ENCODE peak calls at places on chromosome 15, in six cellular contexts. W is progenitor cell of endocrine pancreas, D is kidney, U is pons, K is NCI-H1092 treated with DMSO at 0.1 percent for 48 hours, Q is HT1080. N is an unnamed sample.

GRCh38 chr15:52787549-52788098 is 2.5 kb downstream of the ONECUT1 start:
- DNase-seq in D (peak), K (no peak), Q (no peak), U (no peak), W (no peak), N (peak)

GRCh38 chr15:88623632-88624031 is 2.5 kb downstream of the AEN start:
- DNase-seq in K (no peak), D (no peak), W (no peak), U (no peak), Q (no peak), N (no peak)

GRCh38 chr15:80561500-80561899 is 133.6 kb upstream of the ABHD17C start:
- DNase-seq in D (no peak), W (no peak), K (no peak), U (no peak), Q (no peak), N (no peak)

GRCh38 chr15:31267161-31268107 is 59.2 kb upstream of the KLF13 start:
- DNase-seq in Q (no peak), U (no peak), D (peak), K (no peak), W (no peak), N (no peak)

GRCh38 chr15:35858707-35859106 is 312.7 kb upstream of the DPH6 start:
- DNase-seq in D (no peak), Q (no peak), K (no peak), W (no peak), U (no peak), N (no peak)

GRCh38 chr15:36882487-36883108 is 217.8 kb downstream of the MEIS2 start:
- DNase-seq in W (no peak), D (no peak), U (no peak), Q (no peak), K (no peak), N (peak)

GRCh38 chr15:66095871-66096710 is 157.5 kb downstream of the MEGF11 start:
- DNase-seq in K (no peak), D (no peak), W (no peak), Q (no peak), U (no peak), N (peak)

GRCh38 chr15:40081691-40082194 is 26.9 kb downstream of the BMF start:
- DNase-seq in U (peak), W (peak), D (peak), Q (peak), K (no peak), N (peak)

GRCh38 chr15:40941528-40942336 is 11.5 kb upstream of the CHAC1 start:
- DNase-seq in K (peak), D (peak), U (peak), Q (peak), W (peak), N (peak)

GRCh38 chr15:23039917-23040281 is 530 bp upstream of the TUBGCP5 start:
- DNase-seq in W (no peak), U (no peak), Q (no peak), D (no peak), K (no peak), N (no peak)

GRCh38 chr15:74955796-74956647 is 550 bp downstream of the RPP25 start:
- DNase-seq in U (no peak), Q (no peak), W (peak), K (peak), D (peak), N (peak)

GRCh38 chr15:44328135-44328534 is 39.6 kb downstream of the GOLM2 start:
- DNase-seq in K (no peak), U (no peak), Q (no peak), D (no peak), W (no peak), N (no peak)

GRCh38 chr15:43769584-43770228 is 7.1 kb downstream of the ELL3 start:
- DNase-seq in U (peak), K (no peak), D (no peak), W (peak), Q (peak), N (peak)

GRCh38 chr15:38084289-38084688 is 149.8 kb downstream of the TMCO5A start:
- DNase-seq in D (no peak), W (no peak), K (no peak), Q (peak), U (peak), N (no peak)

GRCh38 chr15:95884276-95884675 is 446.2 kb upstream of the NR2F2 start:
- DNase-seq in W (no peak), K (no peak), Q (no peak), D (no peak), U (no peak), N (peak)

GRCh38 chr15:85564686-85565085 is 184.3 kb downstream of the AKAP13 start:
- DNase-seq in W (no peak), K (no peak), D (no peak), U (no peak), Q (no peak), N (no peak)

GRCh38 chr15:65344214-65344908 is 33.4 kb downstream of the IGDCC3 start:
- DNase-seq in Q (no peak), U (no peak), D (peak), K (no peak), W (no peak), N (peak)

GRCh38 chr15:81222007-81222406 is 25.3 kb downstream of the IL16 start:
- DNase-seq in K (no peak), Q (no peak), U (no peak), D (no peak), W (no peak), N (no peak)

GRCh38 chr15:34699968-34700640 is 54.7 kb downstream of the GJD2 start:
- DNase-seq in D (no peak), W (no peak), U (no peak), K (no peak), Q (no peak), N (no peak)

GRCh38 chr15:50084932-50085331 is 34.1 kb downstream of the ATP8B4 start:
- DNase-seq in U (no peak), Q (no peak), D (no peak), W (no peak), K (no peak), N (no peak)

GRCh38 chr15:99844150-99844549 is 110.9 kb upstream of the LYSMD4 start:
- DNase-seq in Q (no peak), K (no peak), D (no peak), W (no peak), U (no peak), N (no peak)

GRCh38 chr15:63970723-63971426 is 75.4 kb downstream of the DAPK2 start:
- DNase-seq in Q (no peak), W (no peak), U (no peak), K (no peak), D (no peak), N (no peak)

GRCh38 chr15:58931985-58932384 is 1.5 kb downstream of the SLTM start:
- DNase-seq in Q (peak), K (no peak), D (no peak), U (peak), W (no peak), N (no peak)

GRCh38 chr15:95492388-95493070 is 838.0 kb upstream of the NR2F2 start:
- DNase-seq in U (no peak), W (no peak), K (no peak), D (no peak), Q (no peak), N (no peak)

GRCh38 chr15:47506543-47507090 is 210.7 kb upstream of the SEMA6D start:
- DNase-seq in K (no peak), D (no peak), W (no peak), Q (no peak), U (no peak), N (no peak)

GRCh38 chr15:90883971-90884718 is at the start of gene FES:
- DNase-seq in Q (no peak), U (no peak), W (no peak), D (peak), K (no peak), N (peak)